ENCODE peak calls at places on chromosomes 2 and 18, in nine cellular contexts. L, J, G, C, U, V, N, Z and R are unnamed samples.
A peak's percentile ranks its signal among the peaks of the same experiment; 100 is the strongest.

GRCh38 chr2:43542285-43542933 is 53.4 kb downstream of the THADA start:
- DNase-seq in G (peak; percentile 28), V (no peak), U (no peak), N (no peak), J (no peak), Z (no peak), C (no peak), L (no peak), R (no peak)

GRCh38 chr2:191713837-191714236 is 35.9 kb downstream of the NABP1 start:
- DNase-seq in N (no peak), J (no peak), G (no peak), Z (no peak), V (no peak), C (no peak), U (no peak), L (no peak), R (no peak)

GRCh38 chr18:3481696-3482210 is 31.8 kb downstream of the TGIF1 start:
- DNase-seq in L (peak; percentile 35), G (peak; percentile 28), C (no peak), Z (no peak), J (no peak), V (no peak), U (peak; percentile 61), N (no peak), R (no peak)

GRCh38 chr18:48749768-48750167 is 201.0 kb downstream of the SMAD7 start:
- DNase-seq in L (no peak), Z (peak; percentile 80), V (peak; percentile 45), J (peak; percentile 85), U (no peak), G (no peak), C (peak; percentile 83), N (no peak), R (no peak)

GRCh38 chr2:8662239-8662879 is 19.5 kb upstream of the ID2 start:
- DNase-seq in V (no peak), G (peak; percentile 91), Z (no peak), N (no peak), J (no peak), L (no peak), C (peak; percentile 57), U (no peak), R (no peak)

GRCh38 chr2:181953773-181954537 is 31.7 kb upstream of the PPP1R1C start:
- DNase-seq in L (peak; percentile 75), U (peak; percentile 82), G (peak; percentile 55), N (peak; percentile 61), C (peak; percentile 82), J (peak; percentile 43), V (no peak), Z (no peak), R (peak; percentile 73)

GRCh38 chr2:160336091-160336490 is 136.0 kb upstream of the ITGB6 start:
- DNase-seq in L (no peak), V (no peak), C (no peak), Z (no peak), U (no peak), J (no peak), G (no peak), N (no peak), R (no peak)

GRCh38 chr2:120934221-120934639 is 198.6 kb downstream of the GLI2 start:
- DNase-seq in G (peak; percentile 49), N (no peak), J (no peak), Z (no peak), L (no peak), V (no peak), C (no peak), U (no peak), R (no peak)

GRCh38 chr2:80007722-80008503 is 296.6 kb downstream of the LRRTM1 start:
- DNase-seq in L (no peak), V (no peak), J (no peak), Z (no peak), G (no peak), N (no peak), U (no peak), C (no peak), R (no peak)

GRCh38 chr2:233013650-233014049 is 594 bp upstream of the NGEF start:
- DNase-seq in V (no peak), J (no peak), N (no peak), C (no peak), U (no peak), Z (no peak), G (no peak), L (no peak), R (no peak)

GRCh38 chr2:237966565-237967462 is at the start of gene UBE2F:
- DNase-seq in N (peak; percentile 97), V (peak; percentile 98), Z (peak; percentile 98), C (peak; percentile 99), G (peak; percentile 93), L (peak; percentile 98), U (peak; percentile 99), J (peak; percentile 98), R (peak; percentile 98)
- TF ChIP-seq POLR2A in N (peak; percentile 67), V (peak; percentile 83), Z (no peak), C (no peak), G (peak; percentile 82), L (peak; percentile 44), U (peak; percentile 64), J (peak; percentile 84), R (no peak)

DNA sequence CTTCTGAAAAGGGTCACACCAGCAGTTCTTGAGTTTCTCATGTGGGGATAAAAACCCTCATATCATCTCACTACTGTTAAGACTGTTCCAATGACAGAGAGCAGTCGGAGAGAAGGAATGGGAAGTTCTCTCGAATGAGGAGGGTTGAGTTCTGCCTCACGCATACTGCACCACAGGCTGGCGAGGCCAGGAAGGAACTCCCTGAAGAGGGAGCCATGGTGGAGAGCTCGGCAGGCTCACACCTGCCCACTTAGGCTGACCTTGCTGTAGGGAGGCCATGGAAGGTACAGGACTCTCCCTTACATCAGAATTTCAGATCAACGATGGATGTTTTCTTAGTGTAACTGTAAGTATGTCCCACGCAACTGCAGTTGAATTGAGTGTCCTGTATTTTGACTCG is 64.6 kb downstream of the RALBP1 start:
- DNase-seq in Z (no peak), U (no peak), V (no peak), G (no peak), N (no peak), C (no peak), L (no peak), J (no peak), R (no peak)
- H3K27ac ChIP-seq in Z (no peak overlapping the region), U (no peak overlapping the region), V (no peak overlapping the region), G (no peak overlapping the region), N (no peak overlapping the region), C (no peak overlapping the region), L (no peak overlapping the region), J (no peak overlapping the region), R (no peak overlapping the region)

GRCh38 chr2:134440336-134440909 is 186.6 kb downstream of the MGAT5 start:
- DNase-seq in J (no peak), L (no peak), C (no peak), Z (no peak), N (no peak), V (no peak), G (no peak), U (no peak), R (no peak)
- H3K4me3 ChIP-seq in J (no peak overlapping the region), L (no peak overlapping the region), C (no peak overlapping the region), Z (no peak overlapping the region), N (no peak overlapping the region), V (no peak overlapping the region), G (no peak overlapping the region), U (no peak overlapping the region), R (no peak overlapping the region)

DNA sequence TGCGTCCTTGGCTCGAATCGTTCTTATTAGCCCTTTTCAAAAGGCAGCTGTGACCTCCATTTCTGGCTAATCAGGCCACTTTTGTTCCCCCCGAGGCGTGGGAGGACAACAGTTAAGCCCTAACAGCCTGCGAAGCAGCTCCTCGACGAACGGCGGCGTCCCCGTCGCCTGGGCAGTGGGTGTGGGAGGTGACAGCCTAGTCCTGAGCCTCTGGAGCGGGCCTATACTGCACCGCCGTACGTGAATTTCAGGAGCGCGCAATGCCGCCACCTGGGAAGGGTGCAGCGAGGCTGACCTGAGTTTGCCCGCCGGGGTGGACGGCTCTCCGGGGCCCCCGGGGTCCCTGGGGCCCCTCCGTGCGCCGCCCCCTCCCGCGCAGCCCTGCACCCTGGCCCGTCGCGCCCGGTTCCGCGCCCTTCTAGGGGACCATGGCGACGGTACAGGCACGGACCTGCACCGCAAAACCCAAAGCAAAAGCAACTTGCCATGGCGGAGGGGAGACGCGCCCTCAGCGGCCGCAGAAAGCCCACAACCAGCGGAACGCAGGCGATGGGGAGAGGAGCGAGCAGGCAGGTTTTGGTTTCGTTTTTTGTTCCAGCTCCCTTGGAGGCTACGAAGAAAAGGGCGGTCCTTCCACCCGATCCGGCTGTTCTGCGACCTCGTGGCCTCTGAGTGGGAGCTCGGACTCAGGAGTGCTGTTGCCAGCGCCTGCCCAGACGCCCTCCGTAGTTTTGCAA is at the start of gene RBM43:
- DNase-seq in Z (peak; percentile 95), L (peak; percentile 88), N (peak; percentile 65), G (peak; percentile 85), U (peak; percentile 77), V (peak; percentile 95), J (peak; percentile 92), C (peak; percentile 93), R (peak; percentile 82)
- TF ChIP-seq POLR2A in Z (peak; percentile 23), L (peak; percentile 65), N (peak; percentile 36), G (peak; percentile 59), U (peak; percentile 78), V (peak; percentile 59), J (peak; percentile 21), C (no peak), R (no peak)

GRCh38 chr18:9329471-9329870 is 5.1 kb upstream of the TWSG1 start:
- DNase-seq in C (no peak), J (no peak), N (no peak), U (no peak), G (no peak), L (no peak), V (no peak), Z (no peak), R (no peak)

GRCh38 chr18:9333441-9334350 is 877 bp upstream of the TWSG1 start:
- DNase-seq in U (peak; percentile 70), Z (peak; percentile 66), V (no peak), G (peak; percentile 17), N (peak; percentile 17), J (peak; percentile 32), C (no peak), L (peak; percentile 7), R (no peak)

GRCh38 chr18:9334351-9335254 is at the start of gene TWSG1:
- DNase-seq in N (peak; percentile 92), V (peak; percentile 94), L (peak; percentile 94), C (peak; percentile 94), G (peak; percentile 65), Z (peak; percentile 98), J (peak; percentile 95), U (peak; percentile 95), R (peak; percentile 93)

GRCh38 chr18:9328776-9329175 is 5.8 kb upstream of the TWSG1 start:
- DNase-seq in V (no peak), L (no peak), U (no peak), Z (no peak), G (no peak), J (no peak), N (no peak), C (no peak), R (no peak)

GRCh38 chr18:9330419-9330818 is 4.2 kb upstream of the TWSG1 start:
- DNase-seq in J (no peak), L (no peak), U (no peak), Z (no peak), C (no peak), N (no peak), G (no peak), V (no peak), R (no peak)
- H3K27ac ChIP-seq in J (no peak overlapping the region), L (no peak overlapping the region), U (no peak overlapping the region), Z (no peak overlapping the region), C (no peak overlapping the region), N (no peak overlapping the region), G (peak overlapping the region; percentile 14), V (no peak overlapping the region), R (no peak overlapping the region)